ENCODE peak calls at places on chromosomes 1 and 21, in seven cellular contexts. G is NCI-H1694; X is uterus; K is activated CD4-positive, alpha-beta T cell treated with anti-CD3 and anti-CD28 coated beads for 1 hour; T is aorta; Z is fibroblast of lung; L is HCEC 1CT. J is an unnamed sample.
A peak's percentile ranks its signal among the peaks of the same experiment; 100 is the strongest.

GRCh38 chr1:225813250-225813964 is 3.5 kb downstream of the EPHX1 start:
- DNase-seq in X (peak; percentile 78), Z (no peak), K (no peak), L (peak; percentile 72), T (peak; percentile 71), G (no peak), J (no peak)

GRCh38 chr1:233735331-233735730 is 121.4 kb downstream of the KCNK1 start:
- DNase-seq in T (no peak), L (no peak), K (no peak), Z (no peak), X (no peak), G (no peak), J (no peak)

GRCh38 chr1:78102082-78102481 is 56.3 kb downstream of the GIPC2 start:
- DNase-seq in K (no peak), L (peak; percentile 93), G (no peak), T (no peak), Z (peak; percentile 97), X (no peak), J (no peak)

GRCh38 chr1:33443705-33444180 is 12.8 kb upstream of the PHC2 start:
- DNase-seq in L (no peak), Z (no peak), X (peak; percentile 72), K (no peak), T (no peak), G (no peak), J (no peak)

GRCh38 chr21:23534833-23535232 is 2072.4 kb downstream of the MRPL39 start:
- DNase-seq in G (peak; percentile 12), T (no peak), Z (no peak), K (no peak), L (no peak), X (no peak), J (no peak)

GRCh38 chr1:64121766-64122385 is 81.5 kb upstream of the UBE2U start:
- DNase-seq in T (no peak), L (peak; percentile 51), K (no peak), G (peak; percentile 3), X (no peak), Z (peak; percentile 57), J (no peak)

GRCh38 chr1:165988275-165988674 is 160.9 kb downstream of the UCK2 start:
- DNase-seq in L (no peak), T (no peak), G (no peak), K (no peak), Z (no peak), X (no peak), J (no peak)

GRCh38 chr1:1331068-1331965 is at the start of gene TAS1R3:
- DNase-seq in X (no peak), T (no peak), L (no peak), Z (no peak), K (no peak), G (no peak), J (no peak)

GRCh38 chr1:169698976-169699375 is 12.4 kb downstream of the SELL start:
- DNase-seq in Z (no peak), T (no peak), K (no peak), G (no peak), L (no peak), X (no peak), J (no peak)

GRCh38 chr1:19596065-19596718 is 47.9 kb upstream of the NBL1 start:
- DNase-seq in G (peak; percentile 7), L (no peak), X (no peak), Z (no peak), T (no peak), K (no peak), J (no peak)

GRCh38 chr1:32377541-32378220 is 15.3 kb downstream of the TSSK3 start:
- DNase-seq in G (no peak), X (no peak), L (no peak), Z (no peak), K (no peak), T (no peak), J (no peak)

GRCh38 chr1:15355968-15356621 is 53.6 kb upstream of the EFHD2 start:
- DNase-seq in T (no peak), Z (peak; percentile 93), L (no peak), G (no peak), K (no peak), X (no peak), J (no peak)

GRCh38 chr21:44962481-44962966 is 22.7 kb downstream of the SLX9 start:
- DNase-seq in L (peak; percentile 99), K (no peak), T (peak; percentile 45), G (no peak), Z (peak; percentile 100), X (no peak), J (no peak)

GRCh38 chr1:95650631-95651030 is 416.6 kb downstream of the RWDD3 start:
- DNase-seq in L (no peak), G (no peak), K (no peak), Z (no peak), T (no peak), X (no peak), J (no peak)

GRCh38 chr1:26302733-26303405 is 3.6 kb downstream of the UBXN11 start:
- DNase-seq in Z (peak; percentile 71), G (no peak), X (no peak), T (no peak), K (no peak), L (peak; percentile 80), J (no peak)